ENCODE peak calls at places on chromosome 6, in six cellular contexts. D, W, G, U, J and S are unnamed samples. For H3K4me1, the result is how much of the 10 kb centered on the place peaks cover.

GRCh38 chr6:111730835-111731234 is 125.2 kb upstream of the TRAF3IP2 start:
- DNase-seq in U (peak), G (no peak), D (no peak), J (no peak), W (no peak), S (no peak)

GRCh38 chr6:88491266-88491665 is 325.1 kb upstream of the CNR1 start:
- DNase-seq in D (no peak), G (no peak), U (no peak), W (no peak), J (no peak), S (peak)

GRCh38 chr6:29965873-29966601 is 23.7 kb downstream of the HLA-A start:
- DNase-seq in W (peak), G (peak), J (peak), U (peak), D (peak), S (peak)

GRCh38 chr6:73152998-73153757 is 72.1 kb downstream of the KHDC1L start:
- DNase-seq in D (no peak), G (no peak), U (no peak), J (no peak), W (no peak), S (no peak)

GRCh38 chr6:37399131-37399530 is 33.9 kb upstream of the CMTR1 start:
- DNase-seq in D (no peak), W (no peak), J (no peak), U (no peak), G (no peak), S (no peak)

GRCh38 chr6:100461273-100461919 is 3.3 kb downstream of the SIM1 start:
- DNase-seq in J (no peak), U (no peak), G (no peak), D (no peak), W (no peak), S (no peak)

GRCh38 chr6:168541307-168541706 is 100.3 kb downstream of the SMOC2 start:
- DNase-seq in J (no peak), U (no peak), W (no peak), D (no peak), G (no peak), S (no peak)

GRCh38 chr6:8627085-8627861 is 191.9 kb upstream of the SLC35B3 start:
- DNase-seq in D (no peak), J (no peak), W (no peak), G (no peak), U (no peak), S (no peak)

GRCh38 chr6:167350731-167351655 is 26.1 kb downstream of the TTLL2 start:
- DNase-seq in J (peak), G (peak), U (peak), D (peak), W (peak), S (peak)

GRCh38 chr6:163352011-163352685 is 62.4 kb upstream of the QKI start:
- DNase-seq in W (no peak), G (no peak), D (no peak), U (no peak), J (no peak), S (no peak)

GRCh38 chr6:99514089-99514488 is 1.1 kb downstream of the USP45 start:
- DNase-seq in W (no peak), G (no peak), D (no peak), J (no peak), U (no peak), S (peak)

GRCh38 chr6:24126586-24127192 is 674 bp downstream of the NRSN1 start:
- DNase-seq in W (peak), G (no peak), U (peak), J (peak), D (peak), S (peak)

GRCh38 chr6:119986934-119987549 is 637.5 kb upstream of the MAN1A1 start:
- DNase-seq in W (no peak), D (no peak), G (no peak), J (no peak), U (no peak), S (no peak)

GRCh38 chr6:84773431-84774173 is 9.2 kb upstream of the TBX18 start:
- DNase-seq in D (no peak), U (peak), G (no peak), J (no peak), W (no peak), S (no peak)

GRCh38 chr6:29887330-29887818 is 55.0 kb upstream of the HLA-A start:
- DNase-seq in J (peak), U (peak), D (peak), W (peak), G (peak), S (peak)

GRCh38 chr6:42190784-42191183 is 4.0 kb downstream of the GUCA1B start:
- DNase-seq in G (no peak), D (no peak), U (no peak), W (no peak), J (no peak), S (no peak)

GRCh38 chr6:155867682-155868081 is 412.0 kb upstream of the NOX3 start:
- DNase-seq in U (no peak), G (no peak), W (no peak), D (no peak), J (no peak), S (no peak)

GRCh38 chr6:87029711-87030314 is 65.1 kb downstream of the CGA start:
- DNase-seq in D (no peak), U (no peak), J (peak), G (no peak), W (no peak), S (peak)

GRCh38 chr6:101393291-101394251 is at the start of gene GRIK2:
- DNase-seq in D (peak), U (no peak), G (no peak), W (no peak), J (peak), S (peak)

GRCh38 chr6:13794184-13794583 is 20.2 kb downstream of the MCUR1 start:
- DNase-seq in J (no peak), W (no peak), U (no peak), G (no peak), D (no peak), S (no peak)

GRCh38 chr6:5390177-5390576 is 128.9 kb downstream of the FARS2 start:
- DNase-seq in J (no peak), D (no peak), U (no peak), G (no peak), W (no peak), S (no peak)

GRCh38 chr6:42100029-42100901 is 42.2 kb downstream of the C6orf132 start:
- DNase-seq in W (no peak), J (no peak), G (peak), U (no peak), D (no peak), S (no peak)

GRCh38 chr6:113588646-113589045 is 268.5 kb upstream of the MARCKS start:
- DNase-seq in W (no peak), J (no peak), D (no peak), G (no peak), U (no peak), S (no peak)

GRCh38 chr6:31126416-31127175 is 6.3 kb upstream of the CDSN start:
- DNase-seq in U (no peak), G (no peak), W (no peak), J (no peak), D (no peak), S (no peak)

GRCh38 chr6:35140991-35141720 is at the start of gene TCP11:
- DNase-seq in G (no peak), D (no peak), J (peak), W (peak), U (peak), S (no peak)

DNA sequence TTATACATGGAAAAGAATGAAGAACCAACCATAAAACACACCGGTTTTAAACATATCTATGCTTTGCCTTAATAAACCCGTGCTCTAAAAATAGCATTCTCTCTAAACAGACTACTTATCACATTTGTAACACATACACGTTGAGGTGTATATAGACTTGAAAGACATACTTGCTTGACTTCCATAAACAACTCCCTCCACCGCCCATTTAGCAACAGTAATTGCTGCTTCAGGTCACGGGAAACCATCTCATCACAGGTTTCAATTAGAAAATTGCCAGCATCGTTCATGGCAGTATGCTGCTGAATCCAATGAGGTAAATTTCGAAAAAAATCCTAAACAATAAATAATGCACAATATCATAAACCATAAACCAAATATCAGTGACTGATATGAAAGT is 174.0 kb downstream of the SYNE1 start:
- DNase-seq in G (no peak), U (no peak), J (no peak), W (no peak), D (no peak), S (no peak)
- H3K4me3 ChIP-seq in G (no peak), U (no peak), J (no peak), W (peak), D (no peak), S (no peak)

GRCh38 chr6:20364327-20364726 is 37.4 kb upstream of the E2F3 start:
- DNase-seq in D (no peak), U (no peak), J (no peak), W (no peak), G (no peak), S (no peak)

GRCh38 chr6:20362623-20363022 is 39.1 kb upstream of the E2F3 start:
- DNase-seq in W (no peak), U (no peak), G (no peak), J (no peak), D (no peak), S (no peak)

GRCh38 chr6:20365456-20365855 is 36.2 kb upstream of the E2F3 start:
- DNase-seq in W (no peak), J (peak), D (no peak), G (no peak), U (no peak), S (no peak)

GRCh38 chr6:20367716-20368485 is 33.8 kb upstream of the E2F3 start:
- DNase-seq in J (peak), W (no peak), D (no peak), U (no peak), G (no peak), S (no peak)

GRCh38 chr6:20366082-20366834 is 35.4 kb upstream of the E2F3 start:
- DNase-seq in U (no peak), W (no peak), G (no peak), J (peak), D (no peak), S (no peak)
- H3K4me1 ChIP-seq in U (under half), W (under half), G (under half), J (under half), D (under half), S (under half)

GRCh38 chr6:16056263-16056870 is 72.5 kb upstream of the MYLIP start:
- DNase-seq in U (no peak), G (no peak), D (no peak), J (no peak), W (no peak), S (no peak)
- H3K4me3 ChIP-seq in U (no peak), G (no peak), D (no peak), J (no peak), W (no peak), S (no peak)

GRCh38 chr6:109475625-109476024 is 7.4 kb downstream of the ZBTB24 start:
- DNase-seq in G (no peak), U (no peak), W (no peak), D (no peak), J (no peak), S (no peak)
- H3K4me1 ChIP-seq in G (under half), U (under half), W (under half), D (under half), J (half or more), S (under half)

GRCh38 chr6:32975886-32976285 is 7.5 kb downstream of the BRD2 start:
- DNase-seq in G (no peak), W (no peak), U (no peak), J (no peak), D (no peak), S (no peak)
- H3K4me3 ChIP-seq in G (no peak), W (peak), U (no peak), J (peak), D (no peak), S (no peak)

DNA sequence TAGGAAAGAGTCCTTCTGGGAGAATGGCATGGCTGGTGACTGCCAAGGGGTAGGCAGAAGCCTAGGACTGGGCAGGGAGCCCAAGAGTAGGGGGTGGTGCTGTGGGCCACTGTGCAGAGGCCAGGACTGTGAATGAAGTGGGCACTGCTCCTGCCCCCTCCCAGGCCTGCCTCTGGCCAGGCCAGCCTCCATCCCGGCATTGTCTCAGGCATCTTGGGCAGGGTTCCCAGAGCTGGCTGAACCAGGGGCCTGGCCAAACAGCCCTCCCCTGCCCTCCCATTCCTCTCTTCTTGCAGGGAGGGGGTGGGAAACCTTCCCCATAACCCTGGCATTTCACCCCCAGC is 81.6 kb downstream of the MRPL14 start:
- DNase-seq in D (no peak), W (peak), G (no peak), U (peak), J (no peak), S (no peak)
- H3K4me1 ChIP-seq in D (under half), W (under half), G (under half), U (under half), J (under half), S (under half)

GRCh38 chr6:12606616-12607015 is 110.0 kb upstream of the PHACTR1 start:
- DNase-seq in U (no peak), D (no peak), G (no peak), W (no peak), J (no peak), S (no peak)

GRCh38 chr6:12608874-12609273 is 107.7 kb upstream of the PHACTR1 start:
- DNase-seq in U (no peak), G (no peak), J (no peak), D (no peak), W (no peak), S (no peak)

GRCh38 chr6:12610862-12611261 is 105.7 kb upstream of the PHACTR1 start:
- DNase-seq in J (no peak), G (no peak), D (no peak), W (no peak), U (no peak), S (no peak)

GRCh38 chr6:12605888-12606345 is 110.7 kb upstream of the PHACTR1 start:
- DNase-seq in J (peak), D (peak), G (no peak), U (peak), W (peak), S (peak)

GRCh38 chr6:12608016-12608860 is 108.3 kb upstream of the PHACTR1 start:
- DNase-seq in G (no peak), D (no peak), W (no peak), J (no peak), U (no peak), S (no peak)
- H3K4me3 ChIP-seq in G (no peak), D (no peak), W (no peak), J (no peak), U (no peak), S (no peak)

GRCh38 chr6:134468633-134469032 is 150.7 kb upstream of the SGK1 start:
- DNase-seq in D (peak), J (no peak), W (no peak), U (no peak), G (no peak), S (no peak)
- H3K4me1 ChIP-seq in D (under half), J (under half), W (under half), U (under half), G (under half), S (under half)